ENCODE peak calls at places on chromosomes 2 and 18, in six cellular contexts. U is sigmoid colon, S is colonic mucosa, K is A549, F is prostate gland, Q is HL-60. V is an unnamed sample.

GRCh38 chr2:40434638-40435296 is 17.1 kb downstream of the SLC8A1 start:
- DNase-seq in Q (no peak), S (no peak), U (no peak), K (peak), F (no peak), V (peak)

GRCh38 chr18:27244259-27244658 is 59.2 kb upstream of the CHST9 start:
- DNase-seq in S (no peak), U (no peak), F (no peak), Q (no peak), K (no peak), V (no peak)

GRCh38 chr2:180776924-180777323 is 203.5 kb upstream of the UBE2E3 start:
- DNase-seq in U (no peak), Q (no peak), F (no peak), S (no peak), K (no peak), V (no peak)

GRCh38 chr2:36355157-36355889 is at the start of gene CRIM1:
- DNase-seq in U (peak), S (peak), F (peak), K (peak), Q (no peak), V (peak)

GRCh38 chr2:74179063-74179865 is 585 bp upstream of the MOB1A start:
- DNase-seq in U (no peak), Q (no peak), K (no peak), S (no peak), F (no peak), V (no peak)

GRCh38 chr2:99753505-99753904 is 263.7 kb upstream of the REV1 start:
- DNase-seq in U (no peak), S (no peak), Q (no peak), F (no peak), K (no peak), V (no peak)

GRCh38 chr2:218387369-218388194 is 5.5 kb downstream of the SLC11A1 start:
- DNase-seq in F (no peak), S (peak), K (peak), Q (no peak), U (peak), V (no peak)

GRCh38 chr2:102070058-102070642 is 72.4 kb upstream of the IL1R1 start:
- DNase-seq in S (peak), K (peak), Q (no peak), U (peak), F (no peak), V (no peak)

GRCh38 chr2:156343940-156344301 is 11.4 kb upstream of the NR4A2 start:
- DNase-seq in U (no peak), K (no peak), F (no peak), S (no peak), Q (no peak), V (no peak)

GRCh38 chr2:62309465-62310091 is 113.7 kb downstream of the B3GNT2 start:
- DNase-seq in U (no peak), K (no peak), S (no peak), F (no peak), Q (no peak), V (no peak)

GRCh38 chr2:201254331-201254730 is 6.0 kb upstream of the CASP8 start:
- DNase-seq in K (no peak), F (peak), Q (no peak), S (peak), U (no peak), V (no peak)

GRCh38 chr2:134705861-134706586 is 12.8 kb downstream of the TMEM163 start:
- DNase-seq in K (no peak), S (no peak), F (no peak), U (no peak), Q (no peak), V (no peak)

GRCh38 chr18:49521251-49521650 is 34.2 kb upstream of the C18orf32 start:
- DNase-seq in Q (no peak), K (no peak), S (no peak), U (peak), F (no peak), V (no peak)

GRCh38 chr2:105396254-105397024 is 2.4 kb downstream of the FHL2 start:
- DNase-seq in S (peak), Q (no peak), K (peak), F (no peak), U (peak), V (peak)

GRCh38 chr2:105294046-105294445 is 35.5 kb downstream of the TGFBRAP1 start:
- DNase-seq in K (no peak), Q (no peak), U (no peak), S (no peak), F (no peak), V (no peak)

GRCh38 chr18:47248610-47249343 is 2.7 kb downstream of the SKOR2 start:
- DNase-seq in K (no peak), U (no peak), S (no peak), Q (no peak), F (no peak), V (no peak)

GRCh38 chr2:7437716-7438648 is 520.8 kb downstream of the RNF144A start:
- DNase-seq in S (no peak), K (no peak), U (no peak), F (no peak), Q (no peak), V (no peak)

GRCh38 chr2:74959106-74959751 is 786 bp downstream of the POLE4 start:
- DNase-seq in S (no peak), K (no peak), F (no peak), Q (no peak), U (no peak), V (no peak)

GRCh38 chr2:181813963-181814565 is 77.5 kb upstream of the ITPRID2 start:
- DNase-seq in F (no peak), Q (peak), K (no peak), S (no peak), U (no peak), V (no peak)

GRCh38 chr2:65033178-65033577 is 23.0 kb upstream of the CEP68 start:
- DNase-seq in U (no peak), S (no peak), Q (no peak), K (peak), F (no peak), V (no peak)

DNA sequence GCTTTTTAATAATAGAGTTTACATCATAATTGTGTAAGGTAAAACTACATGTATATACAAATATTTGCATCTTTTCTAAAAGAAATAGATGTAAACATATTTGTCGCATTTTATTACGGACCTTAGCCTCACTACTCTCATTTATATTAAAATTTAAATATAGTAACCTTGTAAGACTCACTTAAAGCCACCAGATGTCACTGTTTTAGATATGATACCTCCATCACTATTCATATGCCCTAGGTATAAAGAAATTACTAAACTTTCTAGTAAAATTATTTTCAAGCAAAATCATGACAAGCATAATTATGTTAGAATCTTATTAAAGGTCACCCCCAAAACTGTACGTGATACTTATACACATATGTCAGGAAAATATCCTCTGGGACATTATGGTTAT is 674.3 kb upstream of the REG3G start:
- DNase-seq in F (no peak), K (peak), S (no peak), Q (no peak), U (no peak), V (no peak)
- TF ChIP-seq CTCF in F (no peak), K (peak), S (no peak), Q (no peak), U (no peak), V (peak)

DNA sequence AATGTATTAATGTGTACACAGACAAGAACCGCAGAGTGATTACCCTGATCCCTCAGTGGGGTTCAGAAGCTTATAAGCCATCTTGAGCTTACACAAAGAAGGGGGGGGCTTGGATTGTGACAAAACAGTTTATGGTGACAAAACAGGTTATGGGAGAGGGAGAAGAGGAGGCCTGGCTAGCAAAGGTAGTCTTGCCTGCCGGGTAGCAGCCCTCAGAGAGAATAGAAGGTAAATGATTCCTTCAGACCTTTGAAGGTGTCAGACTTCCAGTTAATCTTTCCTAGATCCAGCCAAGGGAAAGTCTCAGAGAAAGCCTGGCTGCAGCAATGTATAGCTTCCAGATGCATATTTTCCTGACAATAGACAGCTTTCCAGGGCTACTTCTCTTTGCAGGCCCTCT is 44.6 kb upstream of the RAPH1 start:
- DNase-seq in K (no peak), F (peak), S (peak), U (no peak), Q (no peak), V (no peak)
- H3K4me3 ChIP-seq in K (no peak), F (no peak), S (no peak), U (no peak), Q (no peak), V (no peak)

GRCh38 chr2:69716555-69717120 is 25.3 kb upstream of the ANXA4 start:
- DNase-seq in S (no peak), K (no peak), Q (no peak), F (no peak), U (no peak), V (no peak)
- TF ChIP-seq CTCF in S (no peak), K (peak), Q (no peak), F (no peak), U (no peak), V (no peak)

GRCh38 chr2:159090514-159091201 is 122.2 kb downstream of the TANC1 start:
- DNase-seq in Q (no peak), K (peak), S (no peak), F (peak), U (no peak), V (peak)
- H3K4me3 ChIP-seq in Q (no peak), K (no peak), S (no peak), F (no peak), U (no peak), V (no peak)

GRCh38 chr2:163734911-163735691 is 707 bp downstream of the FIGN start:
- DNase-seq in Q (no peak), K (no peak), S (no peak), F (no peak), U (no peak), V (no peak)
- TF ChIP-seq CTCF in Q (no peak), K (no peak), S (no peak), F (no peak), U (no peak), V (no peak)

DNA sequence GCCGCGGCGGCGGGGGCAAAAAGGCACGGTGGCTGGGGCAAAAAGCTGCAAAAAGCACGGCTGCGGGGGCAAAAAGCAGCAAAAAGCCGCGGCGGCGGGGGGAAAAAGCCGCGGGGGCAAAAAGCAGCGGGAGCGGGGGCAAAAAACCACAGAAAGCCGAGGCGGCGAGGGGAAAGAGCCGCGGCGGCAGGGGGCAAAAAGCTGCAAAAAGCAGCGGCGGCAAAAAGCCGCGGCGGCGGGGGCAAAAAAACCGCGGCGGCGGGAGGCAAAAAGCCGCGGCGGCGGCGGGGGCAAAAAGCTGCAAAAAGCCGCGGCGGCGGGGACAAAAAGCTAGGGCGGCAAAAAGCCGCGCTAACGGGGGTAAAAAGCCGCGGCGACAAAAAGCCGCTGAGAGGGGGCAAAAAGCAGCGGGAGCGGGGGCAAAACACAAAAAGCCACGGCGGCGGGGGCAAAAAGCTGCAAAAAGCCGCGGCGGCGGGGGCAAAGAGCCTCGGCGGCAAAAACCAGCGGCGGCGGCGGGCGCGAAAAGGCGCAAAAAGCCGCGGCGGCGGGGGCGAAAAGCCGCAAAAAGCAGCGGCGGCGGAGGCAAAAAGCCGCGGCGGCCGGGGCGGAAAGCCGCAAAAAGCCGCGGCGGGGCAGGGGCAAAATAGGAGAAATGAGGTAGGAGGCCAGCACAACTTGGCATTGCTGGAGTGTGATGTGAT is 123.4 kb downstream of the ANKRD30BL start:
- DNase-seq in F (no peak), Q (no peak), S (no peak), U (no peak), K (no peak), V (no peak)
- H3K4me3 ChIP-seq in F (peak), Q (peak), S (peak), U (peak), K (peak), V (no peak)

GRCh38 chr2:2561346-2562095 is 230.4 kb upstream of the MYT1L start:
- DNase-seq in S (no peak), Q (no peak), F (no peak), U (no peak), K (no peak), V (no peak)

GRCh38 chr2:2563309-2563860 is 232.3 kb upstream of the MYT1L start:
- DNase-seq in U (no peak), K (no peak), F (no peak), Q (no peak), S (no peak), V (no peak)

GRCh38 chr2:2562867-2563266 is 231.8 kb upstream of the MYT1L start:
- DNase-seq in K (no peak), S (no peak), U (no peak), F (no peak), Q (no peak), V (no peak)

GRCh38 chr2:2558476-2558875 is 227.4 kb upstream of the MYT1L start:
- DNase-seq in F (no peak), U (no peak), Q (no peak), K (no peak), S (no peak), V (no peak)

GRCh38 chr2:2560374-2561015 is 229.4 kb upstream of the MYT1L start:
- DNase-seq in F (no peak), U (no peak), K (no peak), Q (no peak), S (no peak), V (no peak)
- TF ChIP-seq CTCF in F (no peak), U (no peak), K (no peak), Q (no peak), S (no peak), V (no peak)

DNA sequence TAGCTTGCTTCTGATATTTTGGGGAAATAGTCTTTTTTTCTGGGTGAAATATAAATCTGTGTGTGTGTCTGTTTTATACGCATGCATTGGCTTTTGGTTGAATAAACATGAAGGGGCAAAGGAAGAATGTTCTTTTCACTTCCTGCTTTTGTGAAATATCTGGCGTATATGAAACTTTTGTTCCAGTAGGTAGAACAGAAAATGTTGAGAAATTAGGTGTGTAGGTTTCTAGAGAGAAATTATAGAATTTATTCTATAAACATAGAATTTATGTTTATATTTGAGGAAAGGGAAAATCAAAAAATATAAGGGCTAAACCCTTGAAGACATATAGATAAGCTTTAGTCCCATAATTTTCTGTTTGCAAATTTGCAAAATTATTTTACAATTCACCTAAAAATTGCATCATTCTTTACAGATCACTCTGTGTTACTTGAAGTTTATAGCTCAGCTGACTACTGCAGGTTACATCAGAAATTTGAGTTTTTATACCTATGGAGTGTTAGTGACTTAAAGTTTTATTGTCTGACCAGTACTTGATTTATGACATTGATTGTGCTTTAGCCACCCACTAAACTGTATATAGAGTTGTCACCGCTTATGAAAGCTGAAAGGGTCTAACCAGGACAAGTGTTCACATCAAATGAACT is 116.1 kb downstream of the FAM117B start:
- DNase-seq in F (no peak), S (no peak), U (no peak), K (no peak), Q (no peak), V (no peak)
- H3K4me3 ChIP-seq in F (no peak), S (no peak), U (no peak), K (no peak), Q (no peak), V (no peak)

GRCh38 chr18:23334569-23334968 is 118.5 kb upstream of the RIOK3 start:
- DNase-seq in K (no peak), U (no peak), F (no peak), Q (no peak), S (no peak), V (no peak)

GRCh38 chr18:23336072-23336471 is 117.0 kb upstream of the RIOK3 start:
- DNase-seq in S (no peak), U (no peak), F (no peak), K (no peak), Q (no peak), V (no peak)

GRCh38 chr18:23340661-23341060 is 112.4 kb upstream of the RIOK3 start:
- DNase-seq in K (no peak), U (no peak), S (no peak), Q (no peak), F (no peak), V (no peak)

GRCh38 chr18:23341383-23341782 is 111.7 kb upstream of the RIOK3 start:
- DNase-seq in F (no peak), U (no peak), K (no peak), S (no peak), Q (no peak), V (no peak)

GRCh38 chr18:23337599-23338444 is 115.3 kb upstream of the RIOK3 start:
- DNase-seq in F (no peak), S (no peak), U (no peak), Q (no peak), K (no peak), V (no peak)
- TF ChIP-seq CTCF in F (no peak), S (no peak), U (no peak), Q (no peak), K (no peak), V (no peak)

GRCh38 chr2:113784823-113785744 is 28.6 kb upstream of the SLC35F5 start:
- DNase-seq in K (no peak), U (no peak), F (no peak), Q (no peak), S (no peak), V (no peak)
- H3K4me3 ChIP-seq in K (no peak), U (no peak), F (no peak), Q (no peak), S (no peak), V (no peak)